ENCODE peak calls at places on chromosomes 5 and 9, in ten cellular contexts. One of them, this sample, is unnamed. For H3K27me3, the result is how much of the 10 kb centered on the place peaks cover.

GRCh38 chr9:3478549-3478953 is 47.2 kb downstream of the RFX3 start:
- DNase-seq in heart left ventricle: no peak
- DNase-seq in IMR-90: no peak
- DNase-seq in left lung: no peak
- DNase-seq in adrenal gland: no peak
- DNase-seq in left ventricle myocardium inferior: no peak
- DNase-seq in GM23248: peak
- DNase-seq in kidney epithelial cell: no peak
- DNase-seq in CD8-positive, alpha-beta memory T cell: no peak
- DNase-seq in mammary epithelial cell: peak
- DNase-seq in this sample: no peak

GRCh38 chr9:19720374-19720773 is 68.5 kb downstream of the SLC24A2 start:
- DNase-seq in adrenal gland: no peak
- DNase-seq in CD8-positive, alpha-beta memory T cell: no peak
- DNase-seq in kidney epithelial cell: no peak
- DNase-seq in IMR-90: peak
- DNase-seq in GM23248: peak
- DNase-seq in mammary epithelial cell: peak
- DNase-seq in heart left ventricle: no peak
- DNase-seq in left ventricle myocardium inferior: no peak
- DNase-seq in left lung: no peak
- DNase-seq in this sample: no peak

GRCh38 chr5:175889910-175890684 is 18.7 kb downstream of the CPLX2 start:
- DNase-seq in GM23248: no peak
- DNase-seq in kidney epithelial cell: no peak
- DNase-seq in mammary epithelial cell: no peak
- DNase-seq in left ventricle myocardium inferior: no peak
- DNase-seq in left lung: no peak
- DNase-seq in adrenal gland: peak
- DNase-seq in IMR-90: peak
- DNase-seq in heart left ventricle: no peak
- DNase-seq in CD8-positive, alpha-beta memory T cell: no peak
- DNase-seq in this sample: no peak

GRCh38 chr9:114621975-114622609 is 11.0 kb downstream of the TMEM268 start:
- DNase-seq in left lung: no peak
- DNase-seq in CD8-positive, alpha-beta memory T cell: no peak
- DNase-seq in left ventricle myocardium inferior: no peak
- DNase-seq in adrenal gland: peak
- DNase-seq in IMR-90: peak
- DNase-seq in heart left ventricle: no peak
- DNase-seq in GM23248: peak
- DNase-seq in kidney epithelial cell: no peak
- DNase-seq in mammary epithelial cell: peak
- DNase-seq in this sample: peak

GRCh38 chr5:68423154-68423811 is 207.7 kb downstream of the PIK3R1 start:
- DNase-seq in GM23248: peak
- DNase-seq in left lung: no peak
- DNase-seq in IMR-90: no peak
- DNase-seq in left ventricle myocardium inferior: no peak
- DNase-seq in mammary epithelial cell: no peak
- DNase-seq in adrenal gland: no peak
- DNase-seq in heart left ventricle: no peak
- DNase-seq in CD8-positive, alpha-beta memory T cell: no peak
- DNase-seq in kidney epithelial cell: no peak
- DNase-seq in this sample: no peak

GRCh38 chr5:111995701-111996100 is 238.7 kb upstream of the NREP start:
- DNase-seq in IMR-90: no peak
- DNase-seq in left lung: no peak
- DNase-seq in adrenal gland: no peak
- DNase-seq in GM23248: no peak
- DNase-seq in mammary epithelial cell: no peak
- DNase-seq in heart left ventricle: no peak
- DNase-seq in kidney epithelial cell: no peak
- DNase-seq in CD8-positive, alpha-beta memory T cell: no peak
- DNase-seq in left ventricle myocardium inferior: no peak
- DNase-seq in this sample: no peak

GRCh38 chr9:101353683-101354082 is 31.1 kb downstream of the BAAT start:
- DNase-seq in CD8-positive, alpha-beta memory T cell: no peak
- DNase-seq in adrenal gland: no peak
- DNase-seq in left lung: no peak
- DNase-seq in kidney epithelial cell: no peak
- DNase-seq in heart left ventricle: no peak
- DNase-seq in mammary epithelial cell: no peak
- DNase-seq in GM23248: no peak
- DNase-seq in IMR-90: no peak
- DNase-seq in left ventricle myocardium inferior: no peak
- DNase-seq in this sample: no peak

GRCh38 chr9:123953601-123954011 is 23.7 kb upstream of the DENND1A start:
- DNase-seq in mammary epithelial cell: no peak
- DNase-seq in IMR-90: no peak
- DNase-seq in left lung: no peak
- DNase-seq in kidney epithelial cell: no peak
- DNase-seq in adrenal gland: no peak
- DNase-seq in CD8-positive, alpha-beta memory T cell: no peak
- DNase-seq in heart left ventricle: no peak
- DNase-seq in left ventricle myocardium inferior: no peak
- DNase-seq in GM23248: peak
- DNase-seq in this sample: no peak

GRCh38 chr5:81657386-81657785 is 93.5 kb downstream of the SSBP2 start:
- DNase-seq in heart left ventricle: no peak
- DNase-seq in GM23248: no peak
- DNase-seq in adrenal gland: no peak
- DNase-seq in left lung: no peak
- DNase-seq in IMR-90: no peak
- DNase-seq in mammary epithelial cell: peak
- DNase-seq in CD8-positive, alpha-beta memory T cell: no peak
- DNase-seq in left ventricle myocardium inferior: no peak
- DNase-seq in kidney epithelial cell: no peak
- DNase-seq in this sample: no peak

GRCh38 chr5:151475378-151475777 is 28.0 kb downstream of the SLC36A1 start:
- DNase-seq in IMR-90: no peak
- DNase-seq in kidney epithelial cell: no peak
- DNase-seq in heart left ventricle: no peak
- DNase-seq in GM23248: no peak
- DNase-seq in mammary epithelial cell: no peak
- DNase-seq in CD8-positive, alpha-beta memory T cell: no peak
- DNase-seq in left lung: no peak
- DNase-seq in adrenal gland: no peak
- DNase-seq in left ventricle myocardium inferior: no peak
- DNase-seq in this sample: no peak

GRCh38 chr5:151451626-151452520 is 4.5 kb downstream of the SLC36A1 start:
- DNase-seq in mammary epithelial cell: peak
- DNase-seq in adrenal gland: no peak
- DNase-seq in left ventricle myocardium inferior: no peak
- DNase-seq in kidney epithelial cell: no peak
- DNase-seq in left lung: no peak
- DNase-seq in heart left ventricle: no peak
- DNase-seq in CD8-positive, alpha-beta memory T cell: no peak
- DNase-seq in GM23248: peak
- DNase-seq in IMR-90: peak
- DNase-seq in this sample: peak

GRCh38 chr9:129463477-129463876 is 157.4 kb downstream of the C9orf50 start:
- DNase-seq in left ventricle myocardium inferior: no peak
- DNase-seq in CD8-positive, alpha-beta memory T cell: no peak
- DNase-seq in mammary epithelial cell: no peak
- DNase-seq in adrenal gland: no peak
- DNase-seq in GM23248: no peak
- DNase-seq in heart left ventricle: no peak
- DNase-seq in left lung: no peak
- DNase-seq in kidney epithelial cell: no peak
- DNase-seq in IMR-90: no peak
- DNase-seq in this sample: no peak

GRCh38 chr9:93080406-93080805 is 15.6 kb upstream of the CARD19 start:
- DNase-seq in heart left ventricle: no peak
- DNase-seq in kidney epithelial cell: no peak
- DNase-seq in left lung: peak
- DNase-seq in adrenal gland: no peak
- DNase-seq in mammary epithelial cell: no peak
- DNase-seq in CD8-positive, alpha-beta memory T cell: no peak
- DNase-seq in GM23248: no peak
- DNase-seq in IMR-90: no peak
- DNase-seq in left ventricle myocardium inferior: no peak
- DNase-seq in this sample: no peak

GRCh38 chr5:75733767-75734166 is 16.5 kb upstream of the POC5 start:
- DNase-seq in left ventricle myocardium inferior: no peak
- DNase-seq in mammary epithelial cell: no peak
- DNase-seq in left lung: no peak
- DNase-seq in GM23248: no peak
- DNase-seq in heart left ventricle: no peak
- DNase-seq in adrenal gland: no peak
- DNase-seq in IMR-90: no peak
- DNase-seq in CD8-positive, alpha-beta memory T cell: no peak
- DNase-seq in kidney epithelial cell: no peak
- DNase-seq in this sample: no peak

GRCh38 chr5:151071021-151071420 is 9.8 kb downstream of the TNIP1 start:
- DNase-seq in heart left ventricle: no peak
- DNase-seq in IMR-90: no peak
- DNase-seq in left ventricle myocardium inferior: no peak
- DNase-seq in kidney epithelial cell: no peak
- DNase-seq in left lung: no peak
- DNase-seq in adrenal gland: no peak
- DNase-seq in mammary epithelial cell: no peak
- DNase-seq in CD8-positive, alpha-beta memory T cell: no peak
- DNase-seq in GM23248: no peak
- DNase-seq in this sample: no peak

GRCh38 chr9:8733096-8733954 is 933.7 kb upstream of the DMAC1 start:
- DNase-seq in left lung: no peak
- DNase-seq in CD8-positive, alpha-beta memory T cell: no peak
- DNase-seq in IMR-90: no peak
- DNase-seq in mammary epithelial cell: no peak
- DNase-seq in left ventricle myocardium inferior: peak
- DNase-seq in heart left ventricle: peak
- DNase-seq in adrenal gland: peak
- DNase-seq in kidney epithelial cell: no peak
- DNase-seq in GM23248: no peak
- DNase-seq in this sample: peak
- H3K4me3 ChIP-seq in left lung: no peak
- H3K4me3 ChIP-seq in CD8-positive, alpha-beta memory T cell: no peak
- H3K4me3 ChIP-seq in IMR-90: no peak
- H3K4me3 ChIP-seq in mammary epithelial cell: no peak
- H3K4me3 ChIP-seq in left ventricle myocardium inferior: peak
- H3K4me3 ChIP-seq in heart left ventricle: peak
- H3K4me3 ChIP-seq in adrenal gland: no peak
- H3K4me3 ChIP-seq in kidney epithelial cell: no peak
- H3K4me3 ChIP-seq in GM23248: no peak
- H3K4me3 ChIP-seq in this sample: no peak

GRCh38 chr5:32713396-32714381 is 2.6 kb downstream of the NPR3 start:
- DNase-seq in left ventricle myocardium inferior: peak
- DNase-seq in GM23248: peak
- DNase-seq in IMR-90: peak
- DNase-seq in kidney epithelial cell: no peak
- DNase-seq in left lung: peak
- DNase-seq in adrenal gland: peak
- DNase-seq in CD8-positive, alpha-beta memory T cell: no peak
- DNase-seq in heart left ventricle: peak
- DNase-seq in mammary epithelial cell: peak
- DNase-seq in this sample: peak
- H3K27me3 ChIP-seq in left ventricle myocardium inferior: under half
- H3K27me3 ChIP-seq in GM23248: under half
- H3K27me3 ChIP-seq in IMR-90: under half
- H3K27me3 ChIP-seq in kidney epithelial cell: under half
- H3K27me3 ChIP-seq in left lung: under half
- H3K27me3 ChIP-seq in adrenal gland: under half
- H3K27me3 ChIP-seq in CD8-positive, alpha-beta memory T cell: under half
- H3K27me3 ChIP-seq in heart left ventricle: under half
- H3K27me3 ChIP-seq in mammary epithelial cell: under half
- H3K27me3 ChIP-seq in this sample: under half

GRCh38 chr5:96562614-96563013 is 99.6 kb upstream of the CAST start:
- DNase-seq in IMR-90: peak
- DNase-seq in mammary epithelial cell: no peak
- DNase-seq in left lung: no peak
- DNase-seq in CD8-positive, alpha-beta memory T cell: no peak
- DNase-seq in kidney epithelial cell: no peak
- DNase-seq in left ventricle myocardium inferior: no peak
- DNase-seq in GM23248: peak
- DNase-seq in adrenal gland: no peak
- DNase-seq in heart left ventricle: no peak
- DNase-seq in this sample: no peak

GRCh38 chr5:96567188-96567587 is 95.0 kb upstream of the CAST start:
- DNase-seq in left lung: no peak
- DNase-seq in heart left ventricle: no peak
- DNase-seq in adrenal gland: no peak
- DNase-seq in mammary epithelial cell: peak
- DNase-seq in left ventricle myocardium inferior: no peak
- DNase-seq in IMR-90: peak
- DNase-seq in kidney epithelial cell: no peak
- DNase-seq in CD8-positive, alpha-beta memory T cell: no peak
- DNase-seq in GM23248: peak
- DNase-seq in this sample: peak

GRCh38 chr5:96563816-96564215 is 98.4 kb upstream of the CAST start:
- DNase-seq in IMR-90: no peak
- DNase-seq in CD8-positive, alpha-beta memory T cell: no peak
- DNase-seq in mammary epithelial cell: no peak
- DNase-seq in adrenal gland: no peak
- DNase-seq in GM23248: no peak
- DNase-seq in kidney epithelial cell: no peak
- DNase-seq in heart left ventricle: no peak
- DNase-seq in left lung: no peak
- DNase-seq in left ventricle myocardium inferior: no peak
- DNase-seq in this sample: no peak

GRCh38 chr5:96566775-96567174 is 95.4 kb upstream of the CAST start:
- DNase-seq in left lung: no peak
- DNase-seq in left ventricle myocardium inferior: no peak
- DNase-seq in heart left ventricle: no peak
- DNase-seq in adrenal gland: no peak
- DNase-seq in kidney epithelial cell: no peak
- DNase-seq in CD8-positive, alpha-beta memory T cell: no peak
- DNase-seq in mammary epithelial cell: peak
- DNase-seq in IMR-90: no peak
- DNase-seq in GM23248: no peak
- DNase-seq in this sample: peak

GRCh38 chr5:96565843-96566242 is 96.3 kb upstream of the CAST start:
- DNase-seq in left ventricle myocardium inferior: no peak
- DNase-seq in CD8-positive, alpha-beta memory T cell: no peak
- DNase-seq in adrenal gland: no peak
- DNase-seq in left lung: no peak
- DNase-seq in heart left ventricle: no peak
- DNase-seq in GM23248: peak
- DNase-seq in mammary epithelial cell: peak
- DNase-seq in kidney epithelial cell: no peak
- DNase-seq in IMR-90: peak
- DNase-seq in this sample: no peak
- H3K4me3 ChIP-seq in left ventricle myocardium inferior: no peak
- H3K4me3 ChIP-seq in CD8-positive, alpha-beta memory T cell: no peak
- H3K4me3 ChIP-seq in adrenal gland: no peak
- H3K4me3 ChIP-seq in left lung: no peak
- H3K4me3 ChIP-seq in heart left ventricle: no peak
- H3K4me3 ChIP-seq in GM23248: peak
- H3K4me3 ChIP-seq in mammary epithelial cell: no peak
- H3K4me3 ChIP-seq in kidney epithelial cell: no peak
- H3K4me3 ChIP-seq in IMR-90: no peak
- H3K4me3 ChIP-seq in this sample: no peak

DNA sequence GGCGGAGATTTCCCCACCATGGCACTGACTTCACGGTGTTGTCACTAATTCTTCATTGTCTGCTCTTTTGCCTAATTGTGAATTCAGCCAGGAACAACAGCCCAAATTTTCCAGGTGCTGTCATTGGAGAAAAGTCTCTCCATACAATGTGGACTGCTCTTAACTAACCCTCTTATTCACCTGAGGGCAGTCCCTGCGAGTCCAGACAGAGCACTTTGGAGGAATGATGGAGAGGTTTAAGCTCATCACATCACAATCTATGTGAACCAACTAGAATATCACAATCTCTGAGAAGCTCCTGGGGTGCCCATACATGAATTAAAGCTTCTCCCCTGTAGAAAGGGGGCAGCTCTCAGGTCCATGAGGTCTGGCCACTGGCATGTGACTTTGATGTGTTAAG is 56.4 kb downstream of the MTX3 start:
- DNase-seq in CD8-positive, alpha-beta memory T cell: no peak
- DNase-seq in IMR-90: no peak
- DNase-seq in kidney epithelial cell: no peak
- DNase-seq in mammary epithelial cell: peak
- DNase-seq in heart left ventricle: no peak
- DNase-seq in GM23248: no peak
- DNase-seq in adrenal gland: no peak
- DNase-seq in left lung: no peak
- DNase-seq in left ventricle myocardium inferior: no peak
- DNase-seq in this sample: no peak
- H3K27me3 ChIP-seq in CD8-positive, alpha-beta memory T cell: under half
- H3K27me3 ChIP-seq in IMR-90: under half
- H3K27me3 ChIP-seq in kidney epithelial cell: under half
- H3K27me3 ChIP-seq in mammary epithelial cell: under half
- H3K27me3 ChIP-seq in heart left ventricle: under half
- H3K27me3 ChIP-seq in GM23248: under half
- H3K27me3 ChIP-seq in adrenal gland: under half
- H3K27me3 ChIP-seq in left lung: under half
- H3K27me3 ChIP-seq in left ventricle myocardium inferior: under half
- H3K27me3 ChIP-seq in this sample: under half

This sample was measured in MG63.